ENCODE peak calls at places on chromosome 1, in seven cellular contexts. I is HCT116, V is GM12878, X is K562, S is HepG2, A is H1, H is SK-N-SH. F is an unnamed sample.

GRCh38 chr1:2925291-2925690 is 96.0 kb upstream of the ACTRT2 start:
- DNase-seq in I (no peak), V (no peak), X (no peak), S (no peak), A (no peak), H (no peak), F (no peak)

GRCh38 chr1:153617677-153618076 is 1.6 kb upstream of the S100A14 start:
- DNase-seq in I (peak), V (no peak), X (peak), S (no peak), A (peak), H (peak), F (no peak)

GRCh38 chr1:39361446-39361845 is 130.0 kb upstream of the BMP8A start:
- DNase-seq in I (no peak), V (no peak), X (no peak), S (no peak), A (no peak), H (no peak), F (no peak)

GRCh38 chr1:214515544-214516433 is 35.6 kb downstream of the PTPN14 start:
- DNase-seq in I (no peak), V (no peak), X (no peak), S (no peak), A (no peak), H (no peak), F (no peak)

GRCh38 chr1:230236301-230236700 is 169.3 kb downstream of the GALNT2 start:
- DNase-seq in I (no peak), V (no peak), X (no peak), S (no peak), A (no peak), H (no peak), F (no peak)

GRCh38 chr1:60504206-60504868 is 430.8 kb upstream of the C1orf87 start:
- DNase-seq in I (no peak), V (no peak), X (no peak), S (no peak), A (no peak), H (no peak), F (no peak)

GRCh38 chr1:31412732-31413404 is at the start of gene SERINC2:
- DNase-seq in I (no peak), V (no peak), X (peak), S (no peak), A (no peak), H (peak), F (peak)

GRCh38 chr1:229170274-229170673 is 100.6 kb upstream of the RAB4A start:
- DNase-seq in I (no peak), V (no peak), X (no peak), S (no peak), A (no peak), H (no peak), F (no peak)

GRCh38 chr1:162846256-162847212 is 14.4 kb downstream of the CCDC190 start:
- DNase-seq in I (no peak), V (no peak), X (no peak), S (no peak), A (no peak), H (no peak), F (peak)

GRCh38 chr1:41044197-41044596 is 22.7 kb upstream of the SLFNL1 start:
- DNase-seq in I (no peak), V (no peak), X (no peak), S (no peak), A (no peak), H (no peak), F (no peak)
- TF ChIP-seq JUND in I (no peak), V (no peak), X (no peak), S (no peak), A (no peak), H (no peak), F (no peak)

GRCh38 chr1:44661786-44662682 is 12.2 kb downstream of the TMEM53 start:
- DNase-seq in I (no peak), V (no peak), X (no peak), S (no peak), A (no peak), H (no peak), F (no peak)

GRCh38 chr1:44659566-44659965 is 14.7 kb downstream of the TMEM53 start:
- DNase-seq in I (no peak), V (no peak), X (no peak), S (no peak), A (no peak), H (no peak), F (no peak)

GRCh38 chr1:44655609-44656008 is 18.7 kb downstream of the TMEM53 start:
- DNase-seq in I (no peak), V (no peak), X (peak), S (peak), A (no peak), H (peak), F (no peak)

GRCh38 chr1:44662683-44663030 is 11.6 kb downstream of the TMEM53 start:
- DNase-seq in I (no peak), V (no peak), X (no peak), S (no peak), A (no peak), H (no peak), F (no peak)

GRCh38 chr1:44660176-44660575 is 14.1 kb downstream of the TMEM53 start:
- DNase-seq in I (no peak), V (no peak), X (no peak), S (no peak), A (no peak), H (peak), F (no peak)
- TF ChIP-seq JUND in I (no peak), V (no peak), X (no peak), S (no peak), A (no peak), H (no peak), F (no peak)

DNA sequence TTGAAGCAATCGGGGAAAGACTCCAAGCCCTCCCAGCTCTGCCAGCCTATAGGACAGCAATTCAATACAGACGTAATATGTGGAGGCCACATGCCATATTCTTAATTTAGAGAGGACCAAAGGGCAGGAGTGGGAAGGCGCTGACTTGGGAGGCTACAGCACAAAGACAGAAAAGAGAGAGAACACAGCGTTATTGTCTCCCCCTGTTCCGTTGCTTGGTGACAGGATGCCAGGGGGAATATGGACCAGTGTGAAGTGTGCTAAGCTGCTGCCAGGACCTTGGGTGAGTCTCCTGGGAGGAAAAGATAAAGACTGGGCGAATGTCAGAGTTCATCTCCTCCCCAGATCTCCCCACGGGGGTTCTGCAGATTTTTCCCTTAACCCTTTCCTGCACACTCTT is 102.1 kb upstream of the ADAR start:
- DNase-seq in I (no peak), V (no peak), X (no peak), S (no peak), A (no peak), H (no peak), F (no peak)
- TF ChIP-seq JUND in I (no peak), V (no peak), X (no peak), S (no peak), A (no peak), H (no peak), F (no peak)

GRCh38 chr1:109309347-109309746 is 2.5 kb upstream of the MYBPHL start:
- DNase-seq in I (no peak), V (no peak), X (no peak), S (peak), A (no peak), H (no peak), F (no peak)

GRCh38 chr1:109306832-109307362 is at the start of gene MYBPHL:
- DNase-seq in I (no peak), V (no peak), X (no peak), S (no peak), A (no peak), H (no peak), F (no peak)

GRCh38 chr1:109304221-109304915 is 2.4 kb downstream of the MYBPHL start:
- DNase-seq in I (no peak), V (no peak), X (no peak), S (no peak), A (no peak), H (no peak), F (no peak)

GRCh38 chr1:109312246-109312645 is 5.4 kb upstream of the MYBPHL start:
- DNase-seq in I (no peak), V (no peak), X (no peak), S (no peak), A (no peak), H (no peak), F (no peak)

DNA sequence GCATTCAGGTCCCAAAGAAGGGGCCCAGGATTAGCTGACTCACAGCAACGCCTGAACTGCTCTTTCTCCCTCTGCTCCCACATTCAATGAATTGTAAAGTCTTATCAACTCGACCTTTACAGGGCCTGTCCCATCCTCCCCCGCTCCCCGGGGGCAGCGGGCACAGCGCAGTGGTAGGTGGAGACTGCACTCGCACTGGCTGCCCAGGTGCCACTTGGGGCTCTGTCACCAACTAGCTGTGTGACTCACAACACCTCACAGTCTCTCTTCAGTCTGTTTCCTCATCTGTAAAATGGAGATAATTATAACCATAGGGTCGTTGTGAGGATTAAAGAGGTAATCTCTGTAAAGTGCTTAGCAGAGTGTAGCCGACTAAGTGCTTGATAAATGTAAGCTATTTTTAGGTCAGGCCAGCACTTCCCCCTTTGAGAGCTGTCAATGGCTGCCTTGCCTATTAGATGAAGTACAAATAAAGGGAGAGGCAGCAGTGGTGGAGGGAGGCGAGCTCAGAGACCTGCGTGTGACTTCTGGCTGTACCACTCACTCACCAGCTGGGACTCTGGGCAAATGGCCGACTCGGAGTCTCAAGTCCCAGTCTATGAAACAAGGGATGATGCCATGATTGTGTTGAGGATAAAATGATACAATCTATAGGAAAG is 681 bp upstream of the MYBPHL start:
- DNase-seq in I (no peak), V (no peak), X (peak), S (peak), A (no peak), H (no peak), F (no peak)
- TF ChIP-seq JUND in I (no peak), V (no peak), X (peak), S (no peak), A (no peak), H (no peak), F (no peak)

GRCh38 chr1:46815133-46815532 is 16.3 kb downstream of the CYP4B1 start:
- DNase-seq in I (no peak), V (no peak), X (no peak), S (no peak), A (no peak), H (no peak), F (no peak)
- TF ChIP-seq JUND in I (no peak), V (no peak), X (no peak), S (no peak), A (no peak), H (no peak), F (no peak)

GRCh38 chr1:161225178-161225533 is 704 bp upstream of the TOMM40L start:
- DNase-seq in I (no peak), V (no peak), X (no peak), S (peak), A (no peak), H (no peak), F (no peak)

GRCh38 chr1:161226320-161226711 is 456 bp downstream of the TOMM40L start:
- DNase-seq in I (no peak), V (no peak), X (no peak), S (no peak), A (no peak), H (no peak), F (no peak)

GRCh38 chr1:161226759-161227158 is 899 bp downstream of the TOMM40L start:
- DNase-seq in I (no peak), V (no peak), X (peak), S (no peak), A (no peak), H (no peak), F (no peak)

GRCh38 chr1:161227196-161227871 is 1.5 kb downstream of the TOMM40L start:
- DNase-seq in I (peak), V (peak), X (peak), S (peak), A (no peak), H (peak), F (peak)

GRCh38 chr1:161225534-161226319 is at the start of gene TOMM40L:
- DNase-seq in I (peak), V (peak), X (peak), S (peak), A (peak), H (peak), F (peak)
- TF ChIP-seq JUND in I (no peak), V (no peak), X (peak), S (no peak), A (no peak), H (no peak), F (no peak)

GRCh38 chr1:38137164-38137563 is 90.6 kb upstream of the POU3F1 start:
- DNase-seq in I (no peak), V (no peak), X (no peak), S (no peak), A (no peak), H (no peak), F (no peak)
- TF ChIP-seq JUND in I (no peak), V (no peak), X (no peak), S (no peak), A (no peak), H (no peak), F (no peak)

DNA sequence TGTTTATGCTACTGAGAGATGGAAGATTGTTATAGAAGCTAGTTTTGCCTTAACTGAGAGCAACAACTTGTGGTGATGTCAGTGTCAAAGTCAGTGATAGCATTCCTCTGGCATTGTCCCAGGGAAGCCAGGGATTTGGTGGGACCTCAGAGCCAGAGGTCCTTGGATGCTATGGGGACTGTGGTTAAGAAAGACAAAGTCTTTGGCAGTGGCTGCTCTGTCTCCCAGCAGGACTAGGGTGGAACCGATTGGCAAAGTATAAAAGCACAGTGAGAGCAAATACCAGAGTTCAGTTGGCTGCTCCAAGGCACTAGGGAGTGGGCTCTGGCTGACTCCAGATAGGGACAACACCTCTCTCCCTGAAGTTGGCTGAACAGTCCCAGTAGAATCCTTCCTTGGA is 104.8 kb downstream of the GDAP2 start:
- DNase-seq in I (no peak), V (no peak), X (no peak), S (no peak), A (no peak), H (no peak), F (no peak)
- TF ChIP-seq JUND in I (no peak), V (no peak), X (no peak), S (no peak), A (no peak), H (no peak), F (no peak)

GRCh38 chr1:197003132-197003531 is 25.8 kb downstream of the CFHR5 start:
- DNase-seq in I (no peak), V (no peak), X (no peak), S (no peak), A (no peak), H (no peak), F (no peak)
- TF ChIP-seq JUND in I (no peak), V (no peak), X (no peak), S (no peak), A (no peak), H (no peak), F (no peak)